ENCODE peak calls at places on chromosome 21, in five cellular contexts. Z, N, Y, J and U are unnamed samples.

GRCh38 chr21:45845063-45845789 is 136.3 kb upstream of the COL6A1 start:
- DNase-seq in Y (no peak), J (no peak), Z (no peak), N (no peak), U (no peak)

GRCh38 chr21:32192291-32192690 is 86.6 kb downstream of the MIS18A start:
- DNase-seq in Y (no peak), N (no peak), J (no peak), Z (no peak), U (no peak)

GRCh38 chr21:42734323-42734971 is 81.0 kb downstream of the PDE9A start:
- DNase-seq in J (no peak), Y (no peak), Z (peak; percentile 7), N (no peak), U (no peak)

GRCh38 chr21:27476696-27477095 is 509.8 kb upstream of the ADAMTS5 start:
- DNase-seq in Y (no peak), Z (no peak), N (peak; percentile 23), J (peak; percentile 7), U (no peak)

GRCh38 chr21:28253971-28254370 is 738.7 kb downstream of the LTN1 start:
- DNase-seq in Z (no peak), N (no peak), J (no peak), Y (no peak), U (no peak)

GRCh38 chr21:22993822-22994574 is 1995.8 kb downstream of the NCAM2 start:
- DNase-seq in N (no peak), J (no peak), Z (no peak), Y (no peak), U (no peak)

GRCh38 chr21:41823166-41823565 is 56.0 kb downstream of the PRDM15 start:
- DNase-seq in N (no peak), Z (peak; percentile 34), J (no peak), Y (no peak), U (no peak)

GRCh38 chr21:45887121-45887611 is 94.4 kb upstream of the COL6A1 start:
- DNase-seq in Z (no peak), N (peak; percentile 85), J (no peak), Y (no peak), U (no peak)

GRCh38 chr21:28781602-28782274 is 210.9 kb downstream of the LTN1 start:
- DNase-seq in Y (no peak), Z (no peak), J (peak; percentile 46), N (peak; percentile 37), U (no peak)

GRCh38 chr21:17780539-17780938 is 38.6 kb downstream of the C21orf91 start:
- DNase-seq in Z (no peak), N (no peak), J (peak; percentile 46), Y (no peak), U (no peak)

GRCh38 chr21:29178936-29179335 is 48.5 kb downstream of the MAP3K7CL start:
- DNase-seq in N (no peak), Y (no peak), J (no peak), Z (no peak), U (no peak)

GRCh38 chr21:43354666-43355065 is 72.3 kb downstream of the SIK1 start:
- DNase-seq in Z (no peak), N (no peak), J (no peak), Y (no peak), U (no peak)

GRCh38 chr21:45855248-45855801 is 126.2 kb upstream of the COL6A1 start:
- DNase-seq in Y (no peak), J (no peak), N (no peak), Z (peak; percentile 47), U (no peak)

GRCh38 chr21:30962013-30962412 is 76.3 kb downstream of the KRTAP19-8 start:
- DNase-seq in Y (no peak), Z (no peak), J (no peak), N (no peak), U (no peak)
- TF ChIP-seq CTCF in Y (peak; percentile 34), Z (no peak), J (no peak), N (peak; percentile 40), U (no peak)

GRCh38 chr21:44439211-44439600 is 16.1 kb upstream of the LRRC3 start:
- DNase-seq in J (no peak), N (no peak), Y (no peak), Z (no peak), U (no peak)
- TF ChIP-seq CTCF in J (no peak), N (no peak), Y (peak; percentile 6), Z (no peak), U (no peak)

DNA sequence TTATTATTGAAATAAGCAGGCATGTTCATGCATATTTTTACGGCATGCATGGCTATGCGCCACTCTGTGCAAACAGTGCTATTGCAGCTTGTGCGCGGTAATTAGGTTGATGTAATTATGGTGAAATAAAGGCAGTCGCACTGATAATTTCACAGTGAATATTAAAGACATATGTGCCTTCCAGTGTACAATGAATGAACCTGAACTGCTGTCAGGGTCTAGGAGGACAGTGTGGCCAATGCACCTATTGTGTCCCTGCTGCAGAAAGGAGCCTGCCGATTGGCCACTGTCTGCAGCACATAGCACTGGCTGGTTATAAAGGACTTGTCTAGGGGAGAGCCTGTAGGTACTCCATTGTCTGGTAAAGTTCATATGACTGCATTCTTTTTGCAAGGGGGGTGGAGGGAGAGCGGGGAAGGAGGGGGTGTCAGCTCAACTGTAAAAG is 340.4 kb downstream of the USP25 start:
- DNase-seq in Z (no peak), J (no peak), N (peak; percentile 68), Y (no peak), U (no peak)
- TF ChIP-seq CTCF in Z (no peak), J (no peak), N (peak; percentile 21), Y (no peak), U (no peak)

GRCh38 chr21:38712076-38712475 is 93.7 kb upstream of the ETS2 start:
- DNase-seq in Y (no peak), J (peak; percentile 72), N (peak; percentile 36), Z (no peak), U (no peak)
- TF ChIP-seq CTCF in Y (peak; percentile 19), J (peak; percentile 75), N (peak; percentile 50), Z (no peak), U (no peak)

GRCh38 chr21:40719615-40720014 is 127.3 kb downstream of the DSCAM start:
- DNase-seq in N (no peak), Y (no peak), Z (no peak), J (peak; percentile 14), U (no peak)
- TF ChIP-seq CTCF in N (no peak), Y (no peak), Z (no peak), J (peak; percentile 6), U (no peak)

DNA sequence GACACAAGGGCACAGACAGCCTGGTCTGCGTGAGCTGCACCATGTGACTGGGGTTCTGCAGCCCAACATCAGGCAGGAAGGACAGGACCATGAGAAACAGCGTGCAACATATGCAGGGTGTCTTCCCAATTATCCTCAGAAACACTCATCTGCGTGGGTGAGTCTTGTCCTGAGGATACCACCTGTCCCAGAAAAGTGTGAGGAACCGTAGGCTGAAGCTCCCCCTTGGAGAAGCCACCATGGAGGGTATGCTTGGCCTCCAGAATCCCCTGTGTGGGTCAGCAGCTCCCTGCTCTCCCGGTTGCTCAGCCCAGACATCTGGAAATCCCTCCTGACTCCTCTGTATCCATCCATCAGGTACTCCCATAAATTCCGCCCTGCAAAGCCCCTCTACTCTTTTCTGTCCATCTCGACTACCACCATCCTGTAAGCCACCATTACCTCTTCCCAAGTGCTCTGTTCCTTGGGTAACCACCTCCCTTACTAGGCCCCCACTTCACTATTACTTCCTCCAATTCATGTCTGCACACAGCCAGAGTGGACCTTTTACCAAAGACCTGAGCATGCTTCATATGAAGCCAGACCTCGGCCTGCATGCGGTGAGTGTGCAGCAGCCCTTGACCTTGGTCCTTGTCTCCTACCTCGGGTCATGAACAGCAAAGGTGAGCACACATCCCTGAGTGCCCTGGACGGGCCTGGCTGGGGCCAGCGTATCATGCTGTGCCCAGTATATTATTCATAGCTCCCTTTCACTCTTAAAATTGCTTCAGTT is 33.1 kb downstream of the ETS2 start:
- DNase-seq in J (no peak), N (no peak), Y (no peak), Z (no peak), U (no peak)
- TF ChIP-seq CTCF in J (no peak), N (no peak), Y (no peak), Z (no peak), U (no peak)

GRCh38 chr21:35885942-35886541 is 174.3 kb downstream of the SETD4 start:
- DNase-seq in N (no peak), Z (no peak), J (no peak), Y (no peak), U (no peak)
- TF ChIP-seq CTCF in N (no peak), Z (no peak), J (no peak), Y (no peak), U (no peak)

GRCh38 chr21:33300701-33301631 is 23.8 kb upstream of the IFNAR1 start:
- DNase-seq in Y (no peak), N (peak; percentile 52), Z (no peak), J (no peak), U (no peak)

GRCh38 chr21:33296156-33296555 is 28.6 kb upstream of the IFNAR1 start:
- DNase-seq in Z (no peak), Y (no peak), J (no peak), N (no peak), U (no peak)

GRCh38 chr21:33302055-33302454 is 22.7 kb upstream of the IFNAR1 start:
- DNase-seq in N (no peak), Z (no peak), Y (no peak), J (peak; percentile 48), U (no peak)

GRCh38 chr21:33301632-33302002 is 23.2 kb upstream of the IFNAR1 start:
- DNase-seq in N (no peak), Z (no peak), Y (no peak), J (no peak), U (no peak)

DNA sequence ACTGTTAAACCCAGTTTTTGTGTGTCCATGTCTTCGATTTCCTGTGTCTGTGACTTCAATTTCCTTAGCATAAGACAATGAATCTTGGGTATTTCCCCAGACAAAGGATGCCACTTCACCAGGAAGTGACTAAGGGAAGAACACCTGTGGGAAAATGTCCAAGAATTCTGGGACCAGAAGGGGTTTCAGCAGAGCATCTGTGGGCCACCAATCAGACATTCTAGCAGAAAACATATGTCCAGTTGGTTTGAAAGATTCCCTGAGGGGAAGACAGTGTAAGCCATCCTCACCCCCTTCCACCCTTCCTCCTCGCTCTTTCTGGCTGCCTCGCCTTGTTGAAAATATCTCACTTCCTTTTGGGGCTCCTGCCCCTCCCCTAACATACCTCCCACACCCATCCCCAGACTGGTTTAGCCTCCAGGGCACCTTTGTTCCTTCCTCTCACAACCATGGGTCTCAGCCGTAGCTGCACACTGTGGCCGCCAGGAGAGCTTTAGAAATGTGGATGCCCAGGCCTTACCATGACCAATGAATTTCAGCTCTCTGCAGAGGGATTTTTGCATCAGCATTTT is 25.5 kb upstream of the IFNAR1 start:
- DNase-seq in Z (no peak), Y (no peak), J (peak; percentile 80), N (no peak), U (no peak)
- TF ChIP-seq CTCF in Z (no peak), Y (no peak), J (peak; percentile 56), N (no peak), U (no peak)

GRCh38 chr21:35051287-35051818 is 2.3 kb upstream of the RUNX1 start:
- DNase-seq in N (no peak), Z (no peak), Y (peak; percentile 56), J (peak; percentile 83), U (peak; percentile 81)
- TF ChIP-seq CTCF in N (peak; percentile 32), Z (no peak), Y (peak; percentile 76), J (peak; percentile 39), U (peak; percentile 71)